ENCODE peak calls at places on chromosomes 11 and 22, in four cellular contexts. V is K562, J is GM12891, F is GM12878. T is an unnamed sample.

GRCh38 chr11:1180171-1180570 is 22.4 kb downstream of the MUC5AC start:
- DNase-seq in F (no peak), J (no peak), V (no peak), T (no peak)

GRCh38 chr11:128548655-128549255 is 38.6 kb downstream of the ETS1 start:
- DNase-seq in F (no peak), V (no peak), J (no peak), T (no peak)

GRCh38 chr11:23749762-23750430 is 747.0 kb upstream of the LUZP2 start:
- DNase-seq in V (no peak), J (no peak), F (no peak), T (no peak)

GRCh38 chr11:40417627-40418026 is 1041.8 kb downstream of the LRRC4C start:
- DNase-seq in F (no peak), J (no peak), V (no peak), T (no peak)

GRCh38 chr11:62149986-62150886 is 26.4 kb downstream of the INCENP start:
- DNase-seq in V (no peak), F (no peak), J (no peak), T (no peak)

GRCh38 chr22:46107089-46107664 is 43.1 kb upstream of the PPARA start:
- DNase-seq in F (no peak), V (no peak), J (no peak), T (no peak)

GRCh38 chr11:64802370-64803162 is 448 bp downstream of the MAP4K2 start:
- DNase-seq in J (no peak), F (no peak), V (peak; percentile 30), T (peak; percentile 29)

GRCh38 chr22:27880778-27881394 is 38.2 kb downstream of the PITPNB start:
- DNase-seq in J (no peak), V (peak; percentile 17), F (no peak), T (peak; percentile 18)

GRCh38 chr22:34914871-34915270 is 151.1 kb upstream of the ISX start:
- DNase-seq in J (no peak), F (no peak), V (no peak), T (no peak)

GRCh38 chr11:124865902-124866851 is 945 bp downstream of the ROBO3 start:
- DNase-seq in J (peak; percentile 64), V (peak; percentile 85), F (no peak), T (peak; percentile 35)

GRCh38 chr11:116600930-116601329 is 171.9 kb downstream of the BUD13 start:
- DNase-seq in J (no peak), V (no peak), F (no peak), T (no peak)

GRCh38 chr11:2439820-2440219 is 4.5 kb downstream of the TRPM5 start:
- DNase-seq in F (no peak), V (no peak), J (no peak), T (no peak)

GRCh38 chr11:88827018-88827676 is 238.6 kb downstream of the GRM5 start:
- DNase-seq in J (no peak), F (no peak), V (no peak), T (no peak)

GRCh38 chr11:119028346-119029068 is 2.2 kb downstream of the SLC37A4 start:
- DNase-seq in V (no peak), J (no peak), F (no peak), T (no peak)

GRCh38 chr11:119029069-119029339 is 1.7 kb downstream of the SLC37A4 start:
- DNase-seq in V (no peak), J (no peak), F (no peak), T (no peak)

GRCh38 chr11:119030029-119030328 is 698 bp downstream of the SLC37A4 start:
- DNase-seq in F (no peak), J (no peak), V (no peak), T (no peak)

GRCh38 chr11:119030329-119031047 is at the start of gene SLC37A4:
- DNase-seq in J (peak; percentile 98), V (peak; percentile 96), F (peak; percentile 94), T (peak; percentile 97)

GRCh38 chr11:119029340-119030028 is 1.2 kb downstream of the SLC37A4 start:
- DNase-seq in F (no peak), V (peak; percentile 44), J (no peak), T (no peak)
- TF ChIP-seq SPI1 in F (no peak), V (no peak), J (no peak), T (no peak)

GRCh38 chr11:102155676-102156075 is 45.4 kb downstream of the YAP1 start:
- DNase-seq in F (no peak), V (no peak), J (no peak), T (no peak)
- TF ChIP-seq SPI1 in F (no peak), V (no peak), J (no peak), T (no peak)

GRCh38 chr22:32752868-32753520 is 48.5 kb upstream of the TIMP3 start:
- DNase-seq in J (no peak), V (no peak), F (no peak), T (peak; percentile 4)
- TF ChIP-seq SPI1 in J (no peak), V (no peak), F (no peak), T (no peak)

DNA sequence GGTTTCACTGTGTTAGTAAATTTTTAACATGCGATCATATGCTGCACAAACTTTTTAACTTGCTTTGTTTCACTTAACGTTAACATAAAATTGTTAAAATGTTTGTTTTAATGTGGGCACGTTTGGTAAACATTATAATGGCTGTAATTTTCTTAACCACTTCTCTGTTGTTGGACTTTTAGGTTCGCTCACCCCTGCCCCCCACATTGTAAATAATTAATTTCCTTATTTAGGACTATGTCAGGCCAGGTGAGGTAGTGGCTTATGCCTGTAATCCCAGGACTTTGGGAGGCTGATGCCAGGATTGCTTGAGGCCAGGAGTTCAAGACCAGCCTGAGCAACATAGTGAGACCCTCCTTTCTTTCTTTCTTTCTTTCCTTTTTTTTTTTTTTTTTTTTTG is 6.7 kb upstream of the DIXDC1 start:
- DNase-seq in V (no peak), J (no peak), F (no peak), T (no peak)
- TF ChIP-seq SPI1 in V (no peak), J (no peak), F (no peak), T (no peak)

DNA sequence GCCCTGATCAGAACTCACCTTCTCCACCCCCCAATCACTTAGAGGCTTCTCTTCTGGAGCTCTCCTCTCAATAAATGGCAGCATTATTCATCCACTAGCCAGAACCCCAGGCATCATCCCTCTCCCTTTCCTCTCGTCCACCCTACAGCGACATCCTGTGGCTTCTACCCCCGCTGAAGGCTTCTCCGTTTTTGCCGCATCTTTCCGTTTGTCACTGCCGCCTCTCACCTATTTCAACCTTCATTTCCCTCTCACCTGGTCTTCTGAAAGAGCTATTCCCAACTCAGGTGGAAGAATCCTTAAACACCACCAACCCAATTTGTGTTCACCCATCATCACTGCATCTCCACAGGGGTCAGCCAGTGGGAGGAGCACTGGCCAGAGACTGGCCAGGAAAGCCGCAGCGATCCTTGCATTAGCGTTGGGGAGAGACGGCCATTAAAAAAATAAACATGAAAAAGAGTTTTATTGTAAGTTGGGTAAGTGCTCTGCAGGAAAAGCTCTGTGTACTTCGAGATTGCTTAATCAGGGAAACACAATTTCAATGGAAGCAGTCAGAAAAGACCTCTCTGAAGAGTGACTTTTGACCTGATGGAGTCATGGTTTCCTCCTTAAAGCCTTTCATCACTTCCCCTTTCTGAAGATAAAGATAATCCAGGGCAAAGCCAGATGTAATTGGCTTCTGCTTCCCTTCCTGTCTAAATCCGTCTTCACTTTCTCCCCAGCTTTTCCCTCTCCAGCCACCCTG is 36.7 kb downstream of the SPATA19 start:
- DNase-seq in J (no peak), F (no peak), V (no peak), T (no peak)
- TF ChIP-seq SPI1 in J (peak; percentile 61), F (peak; percentile 51), V (peak; percentile 65), T (peak; percentile 77)

GRCh38 chr11:111064118-111064517 is 181.4 kb upstream of the POU2AF2 start:
- DNase-seq in V (no peak), F (no peak), J (no peak), T (no peak)
- TF ChIP-seq SPI1 in V (no peak), F (no peak), J (no peak), T (no peak)

GRCh38 chr22:41488596-41489385 is 19.9 kb downstream of the ACO2 start:
- DNase-seq in J (no peak), F (no peak), V (no peak), T (no peak)

GRCh38 chr22:41491379-41492100 is 22.6 kb downstream of the ACO2 start:
- DNase-seq in V (no peak), J (no peak), F (no peak), T (peak; percentile 11)

GRCh38 chr22:41485033-41485432 is 16.1 kb downstream of the ACO2 start:
- DNase-seq in J (no peak), F (no peak), V (no peak), T (no peak)

GRCh38 chr22:41488076-41488475 is 19.2 kb downstream of the ACO2 start:
- DNase-seq in V (no peak), J (no peak), F (no peak), T (no peak)

GRCh38 chr22:41487037-41487963 is 18.4 kb downstream of the ACO2 start:
- DNase-seq in F (no peak), J (no peak), V (no peak), T (no peak)
- TF ChIP-seq SPI1 in F (no peak), J (no peak), V (no peak), T (no peak)

DNA sequence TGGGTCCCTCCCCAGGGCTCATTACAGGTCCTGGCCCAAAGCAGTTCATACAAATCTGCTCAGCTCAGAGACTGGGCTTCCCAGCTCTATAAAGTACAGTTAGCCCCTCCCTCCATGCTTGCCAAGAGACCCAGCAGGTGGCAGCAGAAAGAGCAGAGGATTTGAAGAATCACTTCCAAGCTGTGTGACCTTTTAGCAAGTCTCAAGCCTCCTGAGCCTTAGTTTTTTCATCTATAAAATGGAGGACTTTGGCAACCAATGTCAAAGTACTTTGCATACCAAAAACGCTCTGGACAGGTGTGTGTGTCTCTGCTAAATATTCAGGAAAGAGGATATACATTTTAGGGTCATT is 26.6 kb downstream of the RELT start:
- DNase-seq in F (no peak), J (no peak), V (no peak), T (peak; percentile 47)
- TF ChIP-seq SPI1 in F (no peak), J (no peak), V (no peak), T (no peak)

GRCh38 chr22:24976442-24977218 is 24.1 kb downstream of the KIAA1671 start:
- DNase-seq in J (no peak), V (no peak), F (no peak), T (no peak)

GRCh38 chr22:24975125-24975640 is 22.7 kb downstream of the KIAA1671 start:
- DNase-seq in J (no peak), V (no peak), F (no peak), T (no peak)

GRCh38 chr22:24978308-24978707 is 25.8 kb downstream of the KIAA1671 start:
- DNase-seq in F (no peak), J (no peak), V (no peak), T (no peak)

GRCh38 chr22:24975813-24976341 is 23.4 kb downstream of the KIAA1671 start:
- DNase-seq in F (no peak), V (no peak), J (no peak), T (no peak)

GRCh38 chr22:24977370-24978230 is 25.1 kb downstream of the KIAA1671 start:
- DNase-seq in J (no peak), F (no peak), V (no peak), T (no peak)
- TF ChIP-seq SPI1 in J (no peak), F (no peak), V (no peak), T (no peak)

GRCh38 chr11:21321530-21321929 is 652.1 kb downstream of the NELL1 start:
- DNase-seq in J (no peak), F (no peak), V (no peak), T (no peak)

GRCh38 chr11:21323617-21324016 is 654.2 kb downstream of the NELL1 start:
- DNase-seq in V (no peak), J (no peak), F (no peak), T (no peak)
- TF ChIP-seq SPI1 in V (no peak), J (no peak), F (no peak), T (no peak)

T was measured in HL-60.